ENCODE peak calls at places on chromosomes 4 and X, in ten cellular contexts. Y, S, P, T, H, I, W, X, E and M are unnamed samples.

GRCh38 chrX:110733166-110733565 is 62.5 kb downstream of the CHRDL1 start:
- DNase-seq in Y (no peak), S (no peak), P (no peak), T (no peak), H (peak; percentile 59), I (no peak), W (no peak), X (no peak), E (no peak), M (no peak)

GRCh38 chr4:83552924-83553323 is 17.0 kb downstream of the GPAT3 start:
- DNase-seq in Y (peak; percentile 75), S (peak; percentile 51), P (no peak), T (no peak), H (peak; percentile 98), I (no peak), W (no peak), X (peak; percentile 70), E (no peak), M (no peak)

GRCh38 chr4:3461515-3462291 is 1.4 kb upstream of the DOK7 start:
- DNase-seq in Y (no peak), S (no peak), P (no peak), T (no peak), H (peak; percentile 83), I (no peak), W (no peak), X (no peak), E (no peak), M (no peak)

GRCh38 chr4:172692701-172693100 is 475.9 kb upstream of the GALNT7 start:
- DNase-seq in Y (no peak), S (no peak), P (no peak), T (no peak), H (no peak), I (no peak), W (no peak), X (no peak), E (no peak), M (peak; percentile 1)

GRCh38 chrX:129984196-129984962 is 1.9 kb downstream of the BCORL1 start:
- DNase-seq in Y (no peak), S (no peak), P (peak; percentile 20), T (peak; percentile 27), H (no peak), I (no peak), W (peak; percentile 64), X (no peak), E (peak; percentile 27), M (no peak)

GRCh38 chr4:159048166-159048886 is 54.6 kb upstream of the RAPGEF2 start:
- DNase-seq in Y (peak; percentile 72), S (peak; percentile 86), P (peak; percentile 32), T (no peak), H (peak; percentile 74), I (peak; percentile 47), W (no peak), X (no peak), E (peak; percentile 64), M (peak; percentile 58)

GRCh38 chrX:47817421-47817820 is 19.3 kb upstream of the ZNF81 start:
- DNase-seq in Y (no peak), S (peak; percentile 12), P (no peak), T (no peak), H (no peak), I (no peak), W (no peak), X (no peak), E (no peak), M (no peak)

GRCh38 chr4:179292443-179292842 is 1850.2 kb upstream of the AGA start:
- DNase-seq in Y (no peak), S (no peak), P (no peak), T (no peak), H (no peak), I (no peak), W (no peak), X (no peak), E (no peak), M (peak; percentile 43)

GRCh38 chr4:8851321-8852117 is 20.1 kb downstream of the HMX1 start:
- DNase-seq in Y (no peak), S (no peak), P (no peak), T (no peak), H (no peak), I (no peak), W (no peak), X (no peak), E (no peak), M (no peak)

GRCh38 chr4:155392486-155393184 is 15.9 kb upstream of the MAP9 start:
- DNase-seq in Y (peak; percentile 71), S (peak; percentile 65), P (no peak), T (no peak), H (peak; percentile 44), I (no peak), W (no peak), X (no peak), E (no peak), M (peak; percentile 79)

GRCh38 chr4:121462660-121463261 is 81.9 kb upstream of the QRFPR start:
- DNase-seq in Y (peak; percentile 72), S (peak; percentile 86), P (peak; percentile 34), T (peak; percentile 5), H (peak; percentile 76), I (no peak), W (peak; percentile 35), X (peak; percentile 83), E (no peak), M (no peak)

GRCh38 chr4:40583850-40584439 is 45.7 kb downstream of the RBM47 start:
- DNase-seq in Y (no peak), S (no peak), P (no peak), T (no peak), H (peak; percentile 96), I (no peak), W (no peak), X (no peak), E (no peak), M (no peak)

GRCh38 chr4:84684361-84684760 is 101.4 kb downstream of the CDS1 start:
- DNase-seq in Y (no peak), S (no peak), P (no peak), T (no peak), H (no peak), I (no peak), W (no peak), X (no peak), E (no peak), M (no peak)